ENCODE peak calls at places on chromosomes 6 and 20, in seven cellular contexts. J is ovary, C is SK-N-SH, S is substantia nigra, P is NCI-H1694 treated with DMSO at 0.1 percent for 48 hours, K is pons, U is fibroblast of lung. V is an unnamed sample.

GRCh38 chr6:32087574-32088486 is 21.3 kb downstream of the TNXB start:
- DNase-seq in J (peak; percentile 97), C (peak; percentile 81), S (peak; percentile 74), P (no peak), K (no peak), U (peak; percentile 48), V (no peak)

GRCh38 chr6:55853008-55854001 is 22.1 kb downstream of the BMP5 start:
- DNase-seq in J (no peak), C (no peak), S (no peak), P (no peak), K (no peak), U (no peak), V (no peak)

GRCh38 chr20:15446373-15446772 is 1109.0 kb upstream of the FLRT3 start:
- DNase-seq in J (peak; percentile 27), C (no peak), S (peak; percentile 7), P (no peak), K (no peak), U (peak; percentile 0), V (no peak)

GRCh38 chr6:33833599-33833998 is 29.8 kb upstream of the MLN start:
- DNase-seq in J (no peak), C (no peak), S (no peak), P (no peak), K (no peak), U (no peak), V (no peak)

GRCh38 chr6:110449545-110449903 is 26.9 kb downstream of the SLC22A16 start:
- DNase-seq in J (no peak), C (no peak), S (no peak), P (no peak), K (no peak), U (no peak), V (no peak)

GRCh38 chr6:21046276-21046675 is 512.0 kb downstream of the CDKAL1 start:
- DNase-seq in J (no peak), C (no peak), S (no peak), P (no peak), K (no peak), U (peak; percentile 57), V (peak; percentile 73)

GRCh38 chr6:149855040-149855654 is 9.0 kb downstream of the LRP11 start:
- DNase-seq in J (no peak), C (no peak), S (no peak), P (no peak), K (no peak), U (peak; percentile 94), V (peak; percentile 72)

GRCh38 chr20:43191946-43192847 is 2.5 kb upstream of the PTPRT start:
- DNase-seq in J (no peak), C (peak; percentile 79), S (no peak), P (no peak), K (peak; percentile 30), U (no peak), V (no peak)

GRCh38 chr6:80464901-80465300 is 358.4 kb downstream of the BCKDHB start:
- DNase-seq in J (no peak), C (no peak), S (no peak), P (no peak), K (no peak), U (no peak), V (no peak)

GRCh38 chr6:79384845-79385244 is 150.4 kb upstream of the HMGN3 start:
- DNase-seq in J (no peak), C (no peak), S (no peak), P (no peak), K (no peak), U (peak; percentile 29), V (no peak)

GRCh38 chr20:23147647-23147963 is 61.5 kb upstream of the CD93 start:
- DNase-seq in J (no peak), C (no peak), S (no peak), P (no peak), K (no peak), U (no peak), V (no peak)

GRCh38 chr6:152635949-152636674 is 1.1 kb downstream of the SYNE1 start:
- DNase-seq in J (peak; percentile 63), C (peak; percentile 56), S (peak; percentile 72), P (no peak), K (peak; percentile 34), U (peak; percentile 40), V (no peak)

GRCh38 chr20:23048283-23049200 is 930 bp downstream of the THBD start:
- DNase-seq in J (peak; percentile 50), C (no peak), S (peak; percentile 61), P (no peak), K (no peak), U (peak; percentile 22), V (no peak)

GRCh38 chr6:112785408-112785807 is 438.3 kb downstream of the RFPL4B start:
- DNase-seq in J (no peak), C (no peak), S (no peak), P (no peak), K (no peak), U (no peak), V (no peak)

GRCh38 chr6:151139524-151139923 is 100.2 kb upstream of the AKAP12 start:
- DNase-seq in J (no peak), C (no peak), S (no peak), P (no peak), K (no peak), U (no peak), V (no peak)

GRCh38 chr6:161444464-161444863 is 170.6 kb upstream of the AGPAT4 start:
- DNase-seq in J (peak; percentile 27), C (no peak), S (peak; percentile 30), P (no peak), K (peak; percentile 65), U (peak; percentile 86), V (no peak)

GRCh38 chr6:4853782-4854511 is 77.7 kb downstream of the CDYL start:
- DNase-seq in J (no peak), C (no peak), S (no peak), P (no peak), K (no peak), U (peak; percentile 46), V (peak; percentile 30)

GRCh38 chr20:45911486-45912343 is at the start of gene PLTP:
- DNase-seq in J (peak; percentile 79), C (peak; percentile 89), S (peak; percentile 37), P (peak; percentile 2), K (peak; percentile 29), U (peak; percentile 77), V (no peak)

GRCh38 chr6:155985660-155986138 is 530.1 kb upstream of the NOX3 start:
- DNase-seq in J (no peak), C (no peak), S (peak; percentile 64), P (peak; percentile 70), K (peak; percentile 14), U (no peak), V (no peak)

GRCh38 chr6:57432162-57432561 is 114.7 kb downstream of the PRIM2 start:
- DNase-seq in J (no peak), C (no peak), S (no peak), P (no peak), K (no peak), U (peak; percentile 75), V (no peak)

GRCh38 chr20:11144114-11144513 is 470.3 kb upstream of the JAG1 start:
- DNase-seq in J (peak; percentile 35), C (no peak), S (no peak), P (no peak), K (no peak), U (peak; percentile 97), V (no peak)

GRCh38 chr6:165231581-165232276 is 77.7 kb downstream of the C6orf118 start:
- DNase-seq in J (no peak), C (peak; percentile 37), S (peak; percentile 37), P (peak; percentile 6), K (peak; percentile 90), U (peak; percentile 50), V (peak; percentile 40)

GRCh38 chr20:57748601-57749130 is 38.9 kb upstream of the PMEPA1 start:
- DNase-seq in J (peak; percentile 54), C (peak; percentile 96), S (peak; percentile 66), P (peak; percentile 84), K (peak; percentile 72), U (peak; percentile 86), V (peak; percentile 99)

GRCh38 chr6:44431118-44431725 is 43.7 kb downstream of the CDC5L start:
- DNase-seq in J (peak; percentile 56), C (peak; percentile 38), S (peak; percentile 10), P (peak; percentile 26), K (peak; percentile 78), U (peak; percentile 55), V (peak; percentile 33)

GRCh38 chr6:83514877-83515466 is 2.6 kb downstream of the PRSS35 start:
- DNase-seq in J (peak; percentile 49), C (peak; percentile 50), S (peak; percentile 4), P (peak; percentile 51), K (peak; percentile 79), U (peak; percentile 51), V (peak; percentile 19)

GRCh38 chr6:43450699-43451131 is 4.6 kb downstream of the DLK2 start:
- DNase-seq in J (no peak), C (no peak), S (no peak), P (no peak), K (no peak), U (no peak), V (no peak)

GRCh38 chr6:107658920-107659879 is 164.9 kb downstream of the SCML4 start:
- DNase-seq in J (no peak), C (no peak), S (no peak), P (no peak), K (no peak), U (peak; percentile 40), V (no peak)

GRCh38 chr20:23214903-23215302 is 128.8 kb upstream of the CD93 start:
- DNase-seq in J (no peak), C (no peak), S (no peak), P (no peak), K (no peak), U (peak; percentile 44), V (no peak)

GRCh38 chr20:49854190-49854875 is 41.7 kb downstream of the SLC9A8 start:
- DNase-seq in J (no peak), C (no peak), S (no peak), P (no peak), K (no peak), U (no peak), V (no peak)

GRCh38 chr6:32993363-32993973 is 15.9 kb downstream of the HLA-DOA start:
- DNase-seq in J (no peak), C (no peak), S (no peak), P (no peak), K (no peak), U (no peak), V (no peak)

GRCh38 chr6:48177786-48178185 is 66.8 kb upstream of the PTCHD4 start:
- DNase-seq in J (no peak), C (no peak), S (no peak), P (no peak), K (no peak), U (no peak), V (no peak)

GRCh38 chr20:1328680-1329330 is at the start of gene SDCBP2:
- DNase-seq in J (peak; percentile 26), C (no peak), S (no peak), P (no peak), K (no peak), U (no peak), V (no peak)

GRCh38 chr20:48769111-48769879 is 58.5 kb downstream of the PREX1 start:
- DNase-seq in J (no peak), C (no peak), S (no peak), P (no peak), K (no peak), U (peak; percentile 20), V (no peak)

GRCh38 chr6:137493218-137494038 is 766 bp downstream of the OLIG3 start:
- DNase-seq in J (no peak), C (no peak), S (no peak), P (no peak), K (no peak), U (no peak), V (no peak)

GRCh38 chr20:61744691-61745396 is 320.8 kb downstream of the TAF4 start:
- DNase-seq in J (no peak), C (no peak), S (no peak), P (no peak), K (no peak), U (peak; percentile 82), V (no peak)

GRCh38 chr6:128406453-128406852 is 113.9 kb downstream of the PTPRK start:
- DNase-seq in J (no peak), C (no peak), S (no peak), P (no peak), K (no peak), U (no peak), V (no peak)

GRCh38 chr6:147156799-147157382 is 47.3 kb upstream of the STXBP5 start:
- DNase-seq in J (no peak), C (no peak), S (no peak), P (no peak), K (no peak), U (peak; percentile 55), V (no peak)

GRCh38 chr6:161414800-161415199 is 140.9 kb upstream of the AGPAT4 start:
- DNase-seq in J (no peak), C (no peak), S (no peak), P (no peak), K (no peak), U (peak; percentile 26), V (no peak)

V was measured in RCC 7860.